ENCODE peak calls at places on chromosomes 2 and 18, in five cellular contexts. X is tibial nerve, E is ovary, C is body of pancreas, G is uterus. I is an unnamed sample. For H3K4me1, the result is how much of the 10 kb centered on the place peaks cover.

GRCh38 chr2:84919885-84920580 is 14.6 kb downstream of the TMSB10 start:
- DNase-seq in X (peak), E (peak), C (no peak), G (peak), I (no peak)

GRCh38 chr18:57461652-57462269 is 26.6 kb downstream of the ONECUT2 start:
- DNase-seq in X (no peak), E (no peak), C (no peak), G (no peak), I (peak)

GRCh38 chr2:86274265-86274917 is 63.0 kb downstream of the REEP1 start:
- DNase-seq in X (no peak), E (no peak), C (no peak), G (no peak), I (peak)

GRCh38 chr2:45069711-45070664 is 60.7 kb upstream of the SIX2 start:
- DNase-seq in X (no peak), E (no peak), C (no peak), G (no peak), I (no peak)

GRCh38 chr2:85445316-85446295 is 27.1 kb downstream of the SH2D6 start:
- DNase-seq in X (no peak), E (peak), C (peak), G (peak), I (no peak)

GRCh38 chr2:67839668-67840067 is 223.1 kb downstream of the C1D start:
- DNase-seq in X (no peak), E (no peak), C (no peak), G (no peak), I (peak)

GRCh38 chr2:201996006-201996405 is 37.6 kb upstream of the FZD7 start:
- DNase-seq in X (no peak), E (no peak), C (peak), G (no peak), I (no peak)

GRCh38 chr18:47545613-47546012 is 294.2 kb upstream of the SKOR2 start:
- DNase-seq in X (no peak), E (no peak), C (no peak), G (no peak), I (no peak)

GRCh38 chr2:137706786-137707613 is 257.3 kb upstream of the HNMT start:
- DNase-seq in X (no peak), E (no peak), C (peak), G (no peak), I (no peak)

GRCh38 chr2:36359006-36359580 is 3.5 kb downstream of the CRIM1 start:
- DNase-seq in X (no peak), E (no peak), C (no peak), G (no peak), I (no peak)

GRCh38 chr2:111705206-111705605 is 178.8 kb downstream of the ANAPC1 start:
- DNase-seq in X (no peak), E (no peak), C (no peak), G (no peak), I (no peak)

GRCh38 chr2:113039675-113040074 is 13.0 kb downstream of the IL36B start:
- DNase-seq in X (no peak), E (no peak), C (no peak), G (no peak), I (peak)

GRCh38 chr2:1055014-1055595 is 104.5 kb downstream of the SNTG2 start:
- DNase-seq in X (no peak), E (no peak), C (no peak), G (no peak), I (no peak)

GRCh38 chr2:119326938-119327337 is 39.7 kb downstream of the C2orf76 start:
- DNase-seq in X (no peak), E (no peak), C (no peak), G (no peak), I (no peak)

GRCh38 chr2:149877064-149877463 is 289.5 kb upstream of the MMADHC start:
- DNase-seq in X (no peak), E (no peak), C (no peak), G (no peak), I (no peak)

GRCh38 chr2:196399736-196400691 is 228.6 kb upstream of the STK17B start:
- DNase-seq in X (no peak), E (no peak), C (no peak), G (no peak), I (no peak)

GRCh38 chr18:36769611-36770314 is 59.0 kb downstream of the TPGS2 start:
- DNase-seq in X (no peak), E (no peak), C (no peak), G (no peak), I (peak)

GRCh38 chr2:138730497-138731030 is 49.6 kb downstream of the NXPH2 start:
- DNase-seq in X (no peak), E (no peak), C (no peak), G (no peak), I (peak)

GRCh38 chr2:3960106-3960505 is 256.7 kb downstream of the DCDC2C start:
- DNase-seq in X (no peak), E (no peak), C (no peak), G (no peak), I (no peak)

GRCh38 chr2:225400546-225400945 is 1.0 kb downstream of the NYAP2 start:
- DNase-seq in X (no peak), E (no peak), C (no peak), G (no peak), I (no peak)

GRCh38 chr2:24351627-24351938 is 8.8 kb downstream of the ITSN2 start:
- DNase-seq in X (no peak), E (no peak), C (no peak), G (no peak), I (no peak)

GRCh38 chr18:11980555-11981382 is 538 bp upstream of the IMPA2 start:
- DNase-seq in X (peak), E (peak), C (peak), G (peak), I (peak)
- TF ChIP-seq POLR2A in X (peak), E (peak), C (peak), G (peak), I (peak)

DNA sequence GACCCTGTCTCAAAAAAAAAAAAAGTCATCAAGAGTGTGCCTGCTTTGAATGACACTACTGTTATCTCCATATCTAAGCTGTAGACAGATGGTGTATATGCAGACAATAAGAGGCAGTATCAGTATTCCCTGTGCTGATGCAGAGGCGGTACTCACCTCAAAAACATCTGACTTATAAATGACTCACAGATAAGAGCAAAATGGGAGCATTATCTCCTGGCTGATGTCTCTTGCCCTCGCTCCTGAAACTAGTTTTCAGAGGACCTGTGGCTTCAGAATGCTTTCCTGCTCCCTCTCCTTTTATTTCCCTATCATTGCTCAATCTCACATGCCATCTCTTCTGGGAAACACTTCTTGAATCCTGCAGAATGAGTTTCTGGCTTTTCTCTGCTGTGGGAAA is 289.6 kb downstream of the PTPRM start:
- DNase-seq in X (no peak), E (no peak), C (no peak), G (no peak), I (no peak)
- H3K4me1 ChIP-seq in X (under half), E (under half), C (under half), G (under half), I (under half)

DNA sequence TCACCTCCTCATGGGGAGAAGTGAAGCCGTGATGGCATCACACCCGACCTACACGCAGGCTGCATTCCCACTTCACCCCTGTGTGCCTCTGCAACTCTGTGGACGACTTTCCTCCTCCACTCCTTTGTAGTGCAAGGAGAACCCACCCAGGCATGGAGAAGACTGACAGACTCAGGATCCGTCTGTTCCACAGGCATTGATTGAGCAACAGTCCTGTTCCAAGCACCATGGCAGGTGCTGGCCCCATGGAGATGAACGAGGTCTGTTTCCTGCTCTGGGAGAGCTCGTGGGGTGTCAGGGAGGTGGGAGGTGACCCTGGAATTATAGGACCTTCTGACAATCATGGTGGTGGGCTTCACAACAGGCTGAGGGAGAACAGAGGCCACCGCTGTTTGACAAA is 284.7 kb upstream of the HDAC4 start:
- DNase-seq in X (no peak), E (no peak), C (no peak), G (no peak), I (peak)
- TF ChIP-seq POLR2A in X (no peak), E (no peak), C (no peak), G (no peak), I (no peak)

GRCh38 chr2:55159037-55159651 is 72.9 kb downstream of the CLHC1 start:
- DNase-seq in X (no peak), E (no peak), C (peak), G (no peak), I (peak)
- H3K4me1 ChIP-seq in X (under half), E (under half), C (half or more), G (under half), I (under half)

GRCh38 chr2:37923308-37924055 is 1.6 kb upstream of the RMDN2 start:
- DNase-seq in X (no peak), E (no peak), C (no peak), G (no peak), I (no peak)

GRCh38 chr2:37928377-37928776 is 3.3 kb downstream of the RMDN2 start:
- DNase-seq in X (no peak), E (no peak), C (no peak), G (no peak), I (no peak)

GRCh38 chr2:37920570-37920969 is 4.5 kb upstream of the RMDN2 start:
- DNase-seq in X (no peak), E (no peak), C (no peak), G (no peak), I (no peak)

GRCh38 chr2:37926635-37927034 is 1.5 kb downstream of the RMDN2 start:
- DNase-seq in X (no peak), E (no peak), C (no peak), G (no peak), I (no peak)

GRCh38 chr2:37925063-37925897 is at the start of gene RMDN2:
- DNase-seq in X (peak), E (peak), C (peak), G (peak), I (peak)
- TF ChIP-seq POLR2A in X (peak), E (peak), C (peak), G (peak), I (peak)

DNA sequence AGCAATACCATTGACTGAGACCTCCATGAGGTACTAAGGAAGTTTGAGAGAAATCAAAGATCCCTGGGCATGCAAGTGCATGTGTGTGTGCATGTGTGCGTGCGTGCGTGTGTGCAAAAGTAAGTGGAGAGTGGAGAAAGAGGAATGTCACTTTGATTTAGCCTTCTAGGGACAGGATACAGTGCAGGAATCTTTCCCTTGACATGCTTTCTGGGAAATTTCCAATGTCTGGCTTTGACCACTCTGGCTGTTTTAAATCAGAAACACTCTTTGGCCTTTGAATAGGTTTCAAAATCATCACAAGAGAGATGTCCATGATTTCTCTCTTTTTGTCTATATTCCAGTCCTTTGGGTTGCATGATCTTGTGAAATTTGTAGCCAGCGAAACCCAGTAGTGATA is 162.0 kb downstream of the ALK start:
- DNase-seq in X (no peak), E (no peak), C (no peak), G (no peak), I (no peak)
- H3K4me1 ChIP-seq in X (under half), E (under half), C (under half), G (under half), I (under half)

GRCh38 chr2:170985407-170985806 is 56.4 kb downstream of the GORASP2 start:
- DNase-seq in X (no peak), E (no peak), C (no peak), G (no peak), I (no peak)
- TF ChIP-seq POLR2A in X (no peak), E (no peak), C (no peak), G (no peak), I (no peak)

GRCh38 chr2:140273958-140274357 is 1493.8 kb upstream of the NXPH2 start:
- DNase-seq in X (no peak), E (no peak), C (no peak), G (no peak), I (no peak)
- H3K4me1 ChIP-seq in X (under half), E (under half), C (under half), G (under half), I (under half)